ENCODE peak calls at places on chromosomes 11 and 22, in six cellular contexts. S, O, R, V, Q and X are unnamed samples.

GRCh38 chr11:58775066-58775708 is 43.4 kb upstream of the GLYAT start:
- DNase-seq in S (no peak), Q (no peak), R (no peak), V (no peak), O (no peak), X (no peak)

GRCh38 chr11:43579171-43579918 is 101.2 kb upstream of the HSD17B12 start:
- DNase-seq in Q (no peak), S (peak; percentile 42), V (no peak), O (peak; percentile 41), R (peak; percentile 78), X (peak; percentile 69)

GRCh38 chr11:64862914-64863313 is 15.5 kb downstream of the EHD1 start:
- DNase-seq in V (no peak), R (no peak), O (no peak), Q (no peak), S (no peak), X (no peak)

GRCh38 chr11:64786308-64786707 is 8.0 kb upstream of the SF1 start:
- DNase-seq in S (no peak), R (no peak), V (no peak), Q (no peak), O (no peak), X (no peak)

GRCh38 chr11:64711944-64712306 is 11.1 kb downstream of the NRXN2 start:
- DNase-seq in V (no peak), O (peak; percentile 36), S (no peak), Q (no peak), R (no peak), X (no peak)

GRCh38 chr11:61627831-61628753 is 47.2 kb upstream of the SYT7 start:
- DNase-seq in R (peak; percentile 83), S (peak; percentile 73), V (peak; percentile 57), O (peak; percentile 69), Q (no peak), X (peak; percentile 65)

GRCh38 chr22:48138427-48138826 is 1376.0 kb downstream of the TBC1D22A start:
- DNase-seq in S (no peak), R (no peak), V (no peak), O (no peak), Q (no peak), X (no peak)

GRCh38 chr11:47083913-47084312 is 92.8 kb downstream of the ARFGAP2 start:
- DNase-seq in R (no peak), S (peak; percentile 81), Q (peak; percentile 13), V (no peak), O (no peak), X (no peak)

GRCh38 chr11:129460714-129461113 is 85.1 kb downstream of the BARX2 start:
- DNase-seq in O (no peak), Q (no peak), R (no peak), V (peak; percentile 53), S (no peak), X (no peak)

GRCh38 chr11:92941676-92942571 is 27.5 kb upstream of the MTNR1B start:
- DNase-seq in V (peak; percentile 23), Q (no peak), O (peak; percentile 45), R (peak; percentile 64), S (peak; percentile 50), X (peak; percentile 33)

GRCh38 chr11:107218123-107219084 is 200.1 kb upstream of the GUCY1A2 start:
- DNase-seq in O (no peak), R (no peak), S (no peak), V (no peak), Q (no peak), X (no peak)

GRCh38 chr11:107217444-107217843 is 199.2 kb upstream of the GUCY1A2 start:
- DNase-seq in O (no peak), V (no peak), Q (no peak), R (no peak), S (no peak), X (no peak)

GRCh38 chr11:107224836-107225235 is 206.6 kb upstream of the GUCY1A2 start:
- DNase-seq in V (no peak), O (no peak), Q (no peak), R (no peak), S (no peak), X (no peak)

DNA sequence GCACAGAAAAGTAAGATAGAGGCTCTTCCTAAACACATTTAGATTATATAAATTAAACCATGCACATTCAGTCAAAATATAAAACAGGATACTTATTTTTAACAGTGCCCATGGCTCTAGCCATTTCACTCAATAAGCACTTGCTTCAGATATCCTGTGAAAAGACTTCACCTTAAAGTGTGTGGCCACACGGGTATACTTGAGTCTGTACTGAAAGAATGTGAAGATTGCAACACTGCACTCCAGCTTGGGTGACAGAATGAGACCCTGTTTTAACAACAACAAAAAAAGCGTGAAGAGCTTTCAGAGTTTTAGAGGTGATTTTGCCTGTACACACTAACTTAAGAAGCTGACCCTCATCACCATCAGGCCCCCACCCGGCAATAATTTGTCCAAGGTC is 203.5 kb upstream of the GUCY1A2 start:
- DNase-seq in Q (no peak), R (no peak), V (no peak), S (no peak), O (no peak), X (no peak)
- TF ChIP-seq SMC3 in Q (no peak), R (no peak), V (no peak), S (no peak), O (no peak), X (no peak)

DNA sequence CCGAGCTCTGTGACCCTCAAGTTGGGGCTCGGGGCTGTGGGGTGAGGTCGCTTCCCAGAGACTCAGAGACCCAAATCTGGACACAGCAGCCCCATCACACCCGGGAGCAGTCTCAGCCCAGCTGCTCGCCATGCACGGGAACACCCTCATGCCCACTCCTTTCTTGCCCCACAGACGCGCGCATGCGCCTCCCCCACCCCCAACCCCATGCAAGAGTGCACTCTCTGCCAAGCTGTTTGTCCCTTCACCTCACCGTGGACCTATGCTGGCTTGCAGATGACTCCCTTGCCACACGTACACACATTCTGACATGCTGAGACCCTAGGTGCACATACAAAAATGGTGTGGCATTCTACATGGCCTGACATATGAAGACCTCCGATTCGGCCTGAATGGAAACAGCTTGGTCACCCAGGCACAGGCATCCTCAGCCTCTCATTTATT is 500 bp upstream of the CD248 start:
- DNase-seq in R (peak; percentile 80), S (peak; percentile 68), O (no peak), V (peak; percentile 18), Q (no peak), X (no peak)
- TF ChIP-seq SMC3 in R (no peak), S (no peak), O (no peak), V (no peak), Q (no peak), X (no peak)

GRCh38 chr11:125944350-125945010 is 1.4 kb upstream of the VSIG10L2 start:
- DNase-seq in S (no peak), Q (no peak), O (no peak), R (no peak), V (no peak), X (no peak)
- TF ChIP-seq SMC3 in S (no peak), Q (no peak), O (no peak), R (no peak), V (no peak), X (no peak)

DNA sequence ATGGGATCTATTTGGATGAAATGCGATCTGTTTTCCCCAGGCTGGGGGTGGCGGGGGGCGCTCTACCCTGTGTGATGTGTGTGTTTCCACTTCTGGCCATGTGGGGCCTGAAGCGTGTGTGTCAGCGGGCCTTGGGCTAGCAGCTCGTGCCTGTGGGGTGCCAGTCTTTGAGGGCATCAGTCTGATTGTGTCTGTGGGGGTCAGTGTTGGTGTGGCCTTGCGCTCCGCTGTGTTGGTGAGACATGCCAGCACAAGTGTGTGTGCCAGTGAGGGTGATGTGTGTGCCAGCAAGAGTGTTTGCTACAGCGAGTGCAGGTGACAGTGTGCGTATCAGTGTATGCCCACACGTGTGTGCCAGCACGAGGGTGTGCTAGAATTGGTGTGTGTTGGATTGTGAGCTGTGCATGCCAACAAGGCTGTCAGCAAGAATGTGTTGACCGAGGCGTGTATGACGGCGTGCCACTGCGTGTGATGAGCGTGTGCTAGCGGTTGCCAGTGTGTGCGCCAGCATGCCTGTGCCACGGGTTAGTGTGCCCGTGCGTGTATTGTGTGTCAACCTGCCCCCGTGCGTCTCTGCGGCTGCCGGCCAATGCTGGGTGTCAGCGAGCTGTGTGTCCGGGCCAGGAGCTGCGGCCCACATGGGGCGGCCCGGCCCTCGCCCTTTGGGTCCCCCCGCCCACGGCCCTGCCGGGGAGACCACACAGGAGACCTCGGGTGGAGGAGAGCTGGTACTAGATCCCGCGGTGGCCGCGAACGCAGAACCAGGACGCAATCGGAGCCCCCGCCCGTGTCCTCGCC is 519 bp downstream of the ARRB1 start:
- DNase-seq in O (peak; percentile 61), Q (no peak), R (peak; percentile 67), V (no peak), S (peak; percentile 46), X (no peak)
- TF ChIP-seq SMC3 in O (no peak), Q (no peak), R (no peak), V (no peak), S (no peak), X (no peak)

GRCh38 chr11:2778630-2779498 is 79.1 kb upstream of the KCNQ1OT1 start:
- DNase-seq in V (peak; percentile 66), S (peak; percentile 63), O (peak; percentile 85), R (peak; percentile 93), Q (no peak), X (peak; percentile 26)

GRCh38 chr11:2781413-2782274 is 81.8 kb upstream of the KCNQ1OT1 start:
- DNase-seq in O (peak; percentile 18), Q (no peak), R (no peak), S (peak; percentile 21), V (no peak), X (no peak)

GRCh38 chr11:2780850-2781412 is 81.1 kb upstream of the KCNQ1OT1 start:
- DNase-seq in O (no peak), S (no peak), R (no peak), V (no peak), Q (no peak), X (no peak)

GRCh38 chr11:2779499-2779980 is 79.7 kb upstream of the KCNQ1OT1 start:
- DNase-seq in S (no peak), R (peak; percentile 87), V (no peak), Q (no peak), O (peak; percentile 72), X (no peak)

DNA sequence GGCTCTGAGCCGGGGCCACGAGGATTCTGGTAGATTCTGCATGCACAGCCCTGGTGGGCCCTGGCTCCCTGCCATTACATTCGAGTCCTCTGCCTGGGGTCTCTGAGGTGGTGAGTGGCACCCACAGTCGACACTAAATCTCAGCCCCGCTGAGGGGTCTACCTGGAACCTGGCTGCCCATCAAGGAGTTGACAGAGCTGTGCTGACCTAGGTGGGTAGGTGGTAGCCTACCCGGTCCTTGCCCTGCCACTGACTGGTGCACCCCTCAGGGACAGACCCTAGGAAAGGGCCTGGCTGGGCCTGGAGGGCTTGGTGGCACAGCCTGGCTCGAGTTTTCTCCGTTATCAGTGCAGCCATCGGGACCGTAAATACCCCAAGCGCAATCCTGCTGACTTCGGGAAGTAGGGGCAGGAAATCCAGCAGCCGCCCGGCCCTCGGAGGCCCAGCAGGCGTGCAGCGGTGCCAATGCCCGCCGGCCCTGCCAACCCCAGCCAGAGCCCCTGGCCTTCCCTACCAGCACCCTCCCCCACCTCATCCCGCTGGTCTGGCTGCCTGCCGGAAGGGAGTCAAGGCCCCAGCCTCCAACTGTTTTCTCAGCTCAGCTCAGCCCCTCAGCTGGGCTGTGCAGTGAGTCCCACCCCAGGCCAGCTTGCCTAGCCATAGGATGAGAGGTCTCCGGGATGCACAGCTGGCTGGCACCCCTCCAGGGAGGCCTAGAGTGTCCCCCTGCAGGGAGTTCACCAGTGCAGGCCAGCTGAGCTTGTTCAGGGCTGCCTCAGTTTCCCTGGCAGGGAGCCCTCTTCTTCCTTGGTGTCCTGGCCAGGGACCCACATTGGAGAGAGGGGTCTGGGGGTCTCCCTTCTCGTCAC is 80.4 kb upstream of the KCNQ1OT1 start:
- DNase-seq in O (peak; percentile 30), S (no peak), R (peak; percentile 71), V (peak; percentile 23), Q (no peak), X (no peak)
- TF ChIP-seq SMC3 in O (no peak), S (no peak), R (no peak), V (no peak), Q (no peak), X (no peak)